ENCODE peak calls at places on chromosomes 13 and 19, in eight cellular contexts. C is pancreas, G is transverse colon, W is body of pancreas, F is uterus, Y is mucosa of descending colon, P is left lung, U is spleen. J is an unnamed sample.

GRCh38 chr19:19595171-19595701 is 23.3 kb downstream of the PBX4 start:
- DNase-seq in C (no peak), G (no peak), W (no peak), F (no peak), Y (peak; percentile 46), P (peak; percentile 28), U (no peak), J (peak; percentile 71)

GRCh38 chr19:19649580-19649995 is 6.1 kb upstream of the GMIP start:
- DNase-seq in C (no peak), G (no peak), W (no peak), F (no peak), Y (no peak), P (peak; percentile 77), U (no peak), J (no peak)

GRCh38 chr19:723247-723646 is 14.5 kb downstream of the PALM start:
- DNase-seq in C (no peak), G (no peak), W (no peak), F (no peak), Y (no peak), P (no peak), U (no peak), J (no peak)

GRCh38 chr13:37621811-37622361 is 23.3 kb upstream of the POSTN start:
- DNase-seq in C (peak; percentile 2), G (no peak), W (peak; percentile 19), F (peak; percentile 15), Y (no peak), P (no peak), U (no peak), J (no peak)

GRCh38 chr19:10991521-10992081 is 30.8 kb downstream of the SMARCA4 start:
- DNase-seq in C (no peak), G (no peak), W (no peak), F (no peak), Y (no peak), P (no peak), U (no peak), J (no peak)

GRCh38 chr19:48556163-48556562 is 4.2 kb downstream of the SULT2B1 start:
- DNase-seq in C (no peak), G (peak; percentile 61), W (no peak), F (no peak), Y (peak; percentile 47), P (no peak), U (no peak), J (no peak)

GRCh38 chr19:42497492-42498226 is 30.6 kb downstream of the CEACAM1 start:
- DNase-seq in C (peak; percentile 39), G (peak; percentile 61), W (peak; percentile 72), F (no peak), Y (peak; percentile 62), P (no peak), U (no peak), J (no peak)

GRCh38 chr13:109390391-109390790 is 396.0 kb downstream of the IRS2 start:
- DNase-seq in C (no peak), G (no peak), W (no peak), F (no peak), Y (no peak), P (no peak), U (no peak), J (no peak)

DNA sequence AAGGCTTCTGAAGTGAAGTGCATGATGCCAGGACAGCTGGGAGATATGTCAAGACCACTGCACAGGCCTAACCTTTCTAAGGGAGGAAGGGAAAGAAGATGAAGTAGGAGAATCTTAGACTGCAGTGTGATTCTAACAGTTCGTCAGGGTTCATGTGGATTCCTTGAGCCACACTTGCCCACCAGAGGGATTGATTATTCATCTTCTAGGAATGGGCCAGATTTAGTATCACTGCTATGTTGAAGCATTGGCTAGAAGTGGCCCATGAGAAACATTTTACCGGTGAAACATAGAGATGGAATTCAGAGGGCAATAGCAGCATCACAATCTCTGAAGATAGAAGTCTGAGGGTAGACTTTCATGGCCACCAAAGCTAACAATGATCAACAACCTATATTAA is 550.8 kb upstream of the SLITRK1 start:
- DNase-seq in C (no peak), G (no peak), W (no peak), F (no peak), Y (no peak), P (no peak), U (no peak), J (no peak)
- TF ChIP-seq CTCF in C (no peak), G (no peak), W (no peak), F (no peak), Y (no peak), P (no peak), U (no peak), J (no peak)

GRCh38 chr19:13094771-13095392 is 7.8 kb downstream of the LYL1 start:
- DNase-seq in C (no peak), G (no peak), W (no peak), F (no peak), Y (no peak), P (peak; percentile 79), U (peak; percentile 92), J (no peak)
- H3K4me3 ChIP-seq in C (no peak overlapping the region), G (peak overlapping the region; percentile 13), W (no peak overlapping the region), F (no peak overlapping the region), Y (no peak overlapping the region), P (peak overlapping the region; percentile 50), U (peak overlapping the region; percentile 44), J (peak overlapping the region; percentile 23)

GRCh38 chr13:70613295-70613694 is 505.0 kb upstream of the KLHL1 start:
- DNase-seq in C (no peak), G (no peak), W (no peak), F (no peak), Y (no peak), P (no peak), U (no peak), J (no peak)
- TF ChIP-seq CTCF in C (no peak), G (no peak), W (peak; percentile 20), F (no peak), Y (no peak), P (no peak), U (no peak), J (no peak)

GRCh38 chr19:43527860-43528622 is 1.0 kb upstream of the ETHE1 start:
- DNase-seq in C (no peak), G (peak; percentile 51), W (peak; percentile 28), F (peak; percentile 58), Y (peak; percentile 52), P (no peak), U (no peak), J (no peak)
- H3K4me3 ChIP-seq in C (no peak overlapping the region), G (peak overlapping the region; percentile 88), W (no peak overlapping the region), F (peak overlapping the region; percentile 90), Y (no peak overlapping the region), P (peak overlapping the region; percentile 92), U (no peak overlapping the region), J (peak overlapping the region; percentile 94)

GRCh38 chr13:97975280-97975850 is 21.9 kb downstream of the IPO5 start:
- DNase-seq in C (no peak), G (no peak), W (no peak), F (no peak), Y (no peak), P (no peak), U (no peak), J (no peak)

GRCh38 chr13:97977376-97977705 is 23.9 kb downstream of the IPO5 start:
- DNase-seq in C (no peak), G (no peak), W (no peak), F (no peak), Y (no peak), P (no peak), U (no peak), J (no peak)

GRCh38 chr13:97976551-97977375 is 23.3 kb downstream of the IPO5 start:
- DNase-seq in C (no peak), G (peak; percentile 16), W (no peak), F (no peak), Y (peak; percentile 17), P (peak; percentile 86), U (peak; percentile 90), J (peak; percentile 96)

GRCh38 chr13:97974773-97975172 is 21.3 kb downstream of the IPO5 start:
- DNase-seq in C (no peak), G (no peak), W (no peak), F (no peak), Y (no peak), P (no peak), U (no peak), J (no peak)

GRCh38 chr13:97975851-97976550 is 22.5 kb downstream of the IPO5 start:
- DNase-seq in C (peak; percentile 89), G (peak; percentile 93), W (peak; percentile 92), F (peak; percentile 89), Y (peak; percentile 92), P (peak; percentile 97), U (peak; percentile 97), J (no peak)
- TF ChIP-seq CTCF in C (no peak), G (no peak), W (no peak), F (peak; percentile 40), Y (no peak), P (no peak), U (peak; percentile 20), J (no peak)